ENCODE peak calls at places on chromosomes 16 and 17, in six cellular contexts. B, L, M, J, W and C are unnamed samples. For H3K27me3, the result is how much of the 10 kb centered on the place peaks cover.

GRCh38 chr17:81665205-81666091 is 957 bp downstream of the OXLD1 start:
- DNase-seq in J (no peak), B (peak), W (no peak), L (no peak), M (no peak), C (no peak)

GRCh38 chr17:11898526-11899235 is 98.6 kb downstream of the ZNF18 start:
- DNase-seq in W (no peak), B (no peak), M (no peak), L (no peak), J (no peak), C (no peak)

GRCh38 chr17:66255112-66255511 is 25.9 kb upstream of the APOH start:
- DNase-seq in M (no peak), W (no peak), B (peak), L (no peak), J (no peak), C (peak)

GRCh38 chr16:86761117-86761971 is 183.0 kb downstream of the FOXL1 start:
- DNase-seq in B (peak), L (peak), M (peak), W (peak), J (peak), C (peak)

GRCh38 chr17:13374203-13375143 is 227.3 kb downstream of the HS3ST3A1 start:
- DNase-seq in W (no peak), M (no peak), J (no peak), B (no peak), L (no peak), C (no peak)

GRCh38 chr17:68567035-68567434 is 34.1 kb downstream of the FAM20A start:
- DNase-seq in B (no peak), M (no peak), L (no peak), J (no peak), W (no peak), C (no peak)

GRCh38 chr16:61858996-61859395 is 177.2 kb downstream of the CDH8 start:
- DNase-seq in M (no peak), L (no peak), B (no peak), J (no peak), W (no peak), C (no peak)

GRCh38 chr16:4536391-4537106 is 2.0 kb downstream of the CDIP1 start:
- DNase-seq in M (no peak), L (no peak), J (no peak), W (no peak), B (no peak), C (no peak)

GRCh38 chr16:75385507-75386152 is 47.7 kb downstream of the CFDP1 start:
- DNase-seq in J (no peak), L (no peak), W (no peak), B (peak), M (no peak), C (no peak)

GRCh38 chr16:86995456-86995855 is 321.7 kb downstream of the C16orf95 start:
- DNase-seq in L (no peak), B (peak), W (no peak), J (no peak), M (no peak), C (no peak)

GRCh38 chr17:59963738-59964454 is 644 bp downstream of the RNFT1 start:
- DNase-seq in J (peak), W (peak), M (peak), L (no peak), B (peak), C (peak)

GRCh38 chr17:73227379-73227778 is 34.3 kb downstream of the CPSF4L start:
- DNase-seq in J (no peak), L (no peak), M (no peak), W (no peak), B (no peak), C (no peak)

GRCh38 chr17:76395980-76396379 is 11.6 kb downstream of the SPHK1 start:
- DNase-seq in M (no peak), B (no peak), J (no peak), L (no peak), W (no peak), C (no peak)

GRCh38 chr17:28612936-28613872 is 781 bp downstream of the RSKR start:
- DNase-seq in J (no peak), M (no peak), L (no peak), B (peak), W (peak), C (peak)

GRCh38 chr17:74466111-74466784 is at the start of gene CD300A:
- DNase-seq in B (no peak), L (peak), M (peak), W (no peak), J (peak), C (peak)

GRCh38 chr17:73933871-73934270 is 269.6 kb upstream of the RPL38 start:
- DNase-seq in B (no peak), M (no peak), W (no peak), J (no peak), L (no peak), C (no peak)

GRCh38 chr16:56988161-56988947 is 1.0 kb upstream of the NLRC5 start:
- DNase-seq in J (no peak), B (peak), M (peak), L (no peak), W (peak), C (no peak)

GRCh38 chr17:75755205-75755901 is 9.6 kb downstream of the GALK1 start:
- DNase-seq in L (no peak), M (peak), W (no peak), B (no peak), J (peak), C (no peak)

GRCh38 chr17:50944902-50945720 is 79.0 kb upstream of the TOB1 start:
- DNase-seq in W (no peak), L (no peak), M (no peak), B (no peak), J (no peak), C (no peak)

GRCh38 chr17:75854881-75855309 is 240 bp downstream of the WBP2 start:
- DNase-seq in J (peak), W (no peak), B (no peak), L (peak), M (no peak), C (no peak)

GRCh38 chr17:41536741-41537613 is 8.9 kb upstream of the KRT19 start:
- DNase-seq in J (no peak), B (no peak), M (peak), W (no peak), L (no peak), C (no peak)

GRCh38 chr16:67694611-67695010 is 24.5 kb downstream of the GFOD2 start:
- DNase-seq in W (no peak), J (no peak), L (no peak), B (no peak), M (no peak), C (no peak)

GRCh38 chr17:59619313-59620063 is at the start of gene CLTC:
- DNase-seq in J (peak), L (peak), W (peak), B (peak), M (peak), C (peak)

GRCh38 chr16:3857189-3858013 is 23.1 kb downstream of the CREBBP start:
- DNase-seq in J (peak), L (no peak), M (no peak), W (peak), B (peak), C (no peak)

GRCh38 chr16:84034516-84034915 is 8.1 kb downstream of the SLC38A8 start:
- DNase-seq in W (no peak), B (no peak), J (no peak), L (no peak), M (no peak), C (no peak)

GRCh38 chr17:74408830-74409229 is 23.1 kb upstream of the GPRC5C start:
- DNase-seq in W (no peak), J (no peak), B (no peak), L (no peak), M (no peak), C (no peak)

GRCh38 chr17:37842401-37842800 is 81.8 kb upstream of the TBC1D3K start:
- DNase-seq in M (no peak), J (no peak), B (no peak), W (no peak), L (no peak), C (no peak)

GRCh38 chr16:71380831-71381230 is 22.3 kb downstream of the CALB2 start:
- DNase-seq in L (no peak), M (no peak), J (no peak), W (no peak), B (no peak), C (no peak)

DNA sequence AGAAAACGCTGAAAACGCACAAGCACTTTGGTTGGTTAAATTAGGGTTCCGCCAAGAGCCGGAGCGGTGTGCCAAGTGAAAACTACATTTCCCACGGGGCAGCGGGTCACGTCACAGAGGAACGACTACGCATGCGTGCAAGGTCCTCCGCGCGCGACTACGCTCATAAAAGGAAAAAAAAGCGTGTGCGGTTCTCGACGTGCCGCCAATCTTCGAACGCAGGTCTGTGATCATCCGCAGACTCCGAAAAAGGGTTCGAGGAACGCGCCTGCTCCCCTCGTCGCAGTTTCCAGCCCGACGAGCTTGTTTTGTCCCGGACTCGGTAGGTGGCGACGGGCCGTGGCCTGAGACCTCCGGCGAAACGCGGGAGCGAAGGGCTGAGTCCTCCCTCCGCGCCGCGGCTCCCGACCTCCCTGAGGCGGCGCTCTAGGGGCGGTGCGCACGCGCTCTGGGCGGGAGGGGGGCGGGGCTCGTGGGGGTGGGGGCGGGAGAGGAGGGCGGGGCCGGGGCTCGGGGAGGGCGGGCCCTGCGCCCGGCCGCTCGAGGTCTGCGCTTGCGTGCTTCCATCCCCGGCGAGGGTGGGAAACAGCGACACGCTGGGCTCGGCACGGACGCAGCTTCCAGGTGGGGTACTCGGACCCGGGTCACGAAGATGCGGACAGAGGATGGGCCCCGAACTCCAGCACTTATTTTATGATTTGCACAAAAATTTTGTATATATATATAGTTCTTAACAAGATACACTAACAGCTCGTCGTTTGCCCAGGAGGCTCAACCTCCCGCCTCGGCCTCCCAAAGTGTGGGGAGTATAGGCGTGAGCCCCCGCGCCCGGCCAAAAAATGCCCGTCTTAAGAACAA is at the start of gene SGF29:
- DNase-seq in B (peak), M (peak), J (peak), L (peak), W (peak), C (peak)
- TF ChIP-seq CTCF in B (peak), M (no peak), J (peak), L (peak), W (peak), C (peak)

GRCh38 chr17:15298176-15298575 is 33.0 kb upstream of the PMP22 start:
- DNase-seq in W (no peak), M (no peak), B (peak), L (no peak), J (no peak), C (no peak)
- TF ChIP-seq POLR2A in W (no peak), M (no peak), B (no peak), L (no peak), J (no peak), C (no peak)

GRCh38 chr17:48589831-48590602 is at the start of gene HOXB3:
- DNase-seq in J (no peak), M (no peak), W (peak), B (peak), L (no peak), C (no peak)
- H3K27me3 ChIP-seq in J (under half), M (half or more), W (under half), B (under half), L (under half), C (under half)

GRCh38 chr17:43409131-43409530 is 10.3 kb downstream of the ARL4D start:
- DNase-seq in J (no peak), W (no peak), L (no peak), B (no peak), M (no peak), C (no peak)

GRCh38 chr17:43406676-43407645 is 8.2 kb downstream of the ARL4D start:
- DNase-seq in J (no peak), M (no peak), W (no peak), B (peak), L (no peak), C (no peak)

GRCh38 chr17:43410557-43411368 is 12.0 kb downstream of the ARL4D start:
- DNase-seq in L (no peak), J (no peak), M (no peak), W (peak), B (no peak), C (peak)

GRCh38 chr17:43411820-43412529 is 13.2 kb downstream of the ARL4D start:
- DNase-seq in L (no peak), M (no peak), B (no peak), W (no peak), J (no peak), C (no peak)

GRCh38 chr17:43411369-43411677 is 12.5 kb downstream of the ARL4D start:
- DNase-seq in J (no peak), W (no peak), L (no peak), B (no peak), M (no peak), C (no peak)
- TF ChIP-seq CTCF in J (no peak), W (no peak), L (no peak), B (no peak), M (no peak), C (no peak)

DNA sequence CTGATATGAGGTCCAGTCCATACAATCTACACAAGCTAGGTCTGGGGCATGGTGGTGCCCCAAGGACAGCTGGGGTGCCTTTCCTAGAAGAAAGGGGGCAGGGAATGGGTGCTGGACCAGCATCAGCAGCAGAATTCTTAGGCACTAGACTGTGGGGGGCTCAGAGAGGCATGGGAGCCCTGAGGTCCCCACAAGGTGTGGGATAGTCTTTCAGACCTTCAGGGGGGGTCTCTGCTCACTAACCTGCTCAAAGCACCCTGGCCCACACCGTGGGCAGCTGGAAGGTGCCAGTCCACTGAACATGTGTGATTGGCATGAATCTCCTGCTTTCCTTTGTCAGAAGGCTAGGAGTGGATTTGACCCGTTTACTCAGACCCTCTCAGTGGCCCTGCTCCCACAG is 26.1 kb upstream of the C16orf78 start:
- DNase-seq in L (no peak), J (no peak), B (no peak), M (no peak), W (no peak), C (no peak)
- TF ChIP-seq POLR2A in L (no peak), J (no peak), B (no peak), M (no peak), W (no peak), C (no peak)

DNA sequence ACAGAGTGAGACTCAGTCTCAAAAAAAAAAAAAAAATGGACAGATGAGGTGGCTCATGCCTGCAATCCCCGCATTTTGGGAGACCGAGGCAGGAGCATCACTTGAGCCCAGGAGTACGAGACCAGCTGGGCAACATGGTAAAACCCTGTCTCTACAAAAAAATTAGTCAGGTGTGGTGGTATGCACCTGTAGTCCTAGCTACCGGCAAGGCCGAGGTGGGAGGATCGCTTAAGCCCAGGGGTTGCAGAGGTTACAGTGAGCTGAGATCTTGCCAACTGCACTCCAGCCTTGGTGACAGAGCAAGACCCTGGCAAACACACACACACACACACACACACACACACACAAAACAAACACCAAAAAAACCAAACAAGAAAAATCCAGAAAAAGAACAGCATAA is 7.7 kb upstream of the ENGASE start:
- DNase-seq in J (no peak), M (no peak), W (no peak), L (no peak), B (no peak), C (no peak)
- H3K27me3 ChIP-seq in J (under half), M (under half), W (under half), L (under half), B (under half), C (under half)

DNA sequence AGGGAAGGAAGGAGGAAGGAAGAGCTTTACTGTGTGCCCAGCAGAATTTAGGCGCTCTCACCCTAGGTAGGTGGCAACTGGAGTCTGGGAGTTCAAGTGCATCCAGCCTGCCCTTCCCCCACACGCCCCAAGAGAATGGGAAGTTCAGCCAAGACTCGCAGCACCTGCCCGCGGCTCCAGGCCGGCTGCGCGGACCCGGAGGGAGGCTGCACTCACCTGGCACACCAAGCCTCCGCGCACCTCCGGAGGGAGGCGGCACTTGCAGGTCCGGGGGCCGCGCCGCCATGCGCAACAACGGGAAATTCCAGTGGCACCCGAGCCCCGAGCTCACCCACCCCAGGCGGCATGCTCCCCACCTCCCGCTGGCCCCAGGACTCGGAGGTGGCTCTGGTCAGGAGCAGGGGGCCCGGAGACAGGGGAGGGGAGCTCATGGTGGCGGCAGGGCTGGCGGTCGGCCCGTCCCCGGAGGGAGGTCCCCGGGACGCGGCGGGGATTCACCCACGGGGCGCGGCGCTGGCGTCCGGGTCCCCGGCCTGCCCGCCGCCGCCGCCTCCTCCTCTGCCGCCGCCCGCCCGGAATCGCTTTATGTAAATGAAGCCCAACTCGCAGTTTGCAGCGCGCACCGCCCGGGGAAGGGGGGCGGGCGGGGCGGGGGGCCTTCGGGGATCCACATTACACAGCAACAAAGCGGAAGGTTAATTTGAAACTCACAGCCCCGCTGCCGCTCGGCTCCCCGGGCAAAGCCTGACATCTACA is at the start of gene ZFHX3:
- DNase-seq in W (peak), B (peak), L (peak), J (peak), M (peak), C (peak)
- TF ChIP-seq CTCF in W (peak), B (peak), L (no peak), J (peak), M (no peak), C (no peak)

GRCh38 chr17:7478276-7479138 is 924 bp downstream of the ZBTB4 start:
- DNase-seq in L (no peak), B (peak), J (peak), W (peak), M (peak), C (peak)
- TF ChIP-seq POLR2A in L (peak), B (peak), J (no peak), W (no peak), M (no peak), C (no peak)

DNA sequence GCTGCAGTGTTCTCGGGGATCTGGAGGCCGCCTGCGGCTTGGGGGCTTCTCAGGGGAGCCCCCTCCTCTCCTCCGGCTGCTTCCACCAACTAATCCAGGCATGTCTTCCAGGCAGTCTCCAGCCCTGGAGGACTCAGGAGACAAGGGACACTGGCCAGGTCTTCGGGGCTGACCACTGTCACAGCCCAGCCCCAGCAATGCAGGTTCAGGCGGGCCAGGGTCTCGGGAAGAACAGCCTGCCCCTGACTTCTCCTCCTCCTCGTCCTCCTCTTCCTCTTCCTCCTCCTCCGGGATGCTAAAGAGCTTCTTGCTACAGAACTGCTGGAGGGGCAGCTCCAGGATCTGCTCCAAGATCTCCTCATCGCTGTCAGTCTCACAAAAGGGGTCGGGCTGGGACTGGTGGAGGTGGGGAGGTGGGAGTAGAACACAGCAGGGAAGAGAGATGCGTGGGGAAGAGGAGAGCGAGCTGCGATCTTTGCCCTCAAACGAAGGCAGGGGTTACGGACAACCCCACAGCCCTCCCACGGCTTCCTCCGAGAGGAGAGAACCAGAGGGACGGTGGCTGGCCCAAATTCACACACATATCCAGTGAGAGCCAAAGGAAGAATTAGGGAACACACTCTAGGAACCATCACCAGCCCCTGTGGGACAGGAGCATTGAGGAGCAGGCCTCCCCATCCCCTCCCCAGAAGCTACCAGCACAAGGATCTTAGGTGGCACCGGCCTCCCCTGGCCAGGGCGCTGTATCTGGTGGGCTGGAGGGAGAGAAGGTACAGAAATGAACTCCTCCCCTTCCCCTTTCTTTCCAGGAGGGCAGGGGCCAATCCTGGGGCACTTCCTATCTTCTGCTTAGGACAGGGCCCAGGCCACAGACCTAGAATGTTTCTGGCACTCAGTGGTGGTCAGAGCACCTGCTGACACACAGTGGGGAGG is 19.3 kb downstream of the TSPOAP1 start:
- DNase-seq in M (no peak), J (no peak), W (peak), B (no peak), L (no peak), C (peak)
- H3K27me3 ChIP-seq in M (under half), J (under half), W (under half), B (under half), L (under half), C (under half)